ENCODE peak calls at places on chromosome 11, in seven cellular contexts. One of them, this sample, is unnamed.

GRCh38 chr11:116791002-116791812 is 472 bp downstream of the APOA5 start:
- DNase-seq in HEK293T: peak; percentile 92
- DNase-seq in head of caudate nucleus: peak; percentile 95
- DNase-seq in neural crest cell: peak; percentile 91
- DNase-seq in hippocampal formation: peak; percentile 73
- DNase-seq in HFFc6: peak; percentile 54
- DNase-seq in substantia nigra: peak; percentile 71
- DNase-seq in this sample: peak; percentile 89

GRCh38 chr11:27046956-27047355 is 6.3 kb downstream of the BBOX1 start:
- DNase-seq in HEK293T: no peak
- DNase-seq in head of caudate nucleus: no peak
- DNase-seq in neural crest cell: no peak
- DNase-seq in hippocampal formation: no peak
- DNase-seq in HFFc6: no peak
- DNase-seq in substantia nigra: no peak
- DNase-seq in this sample: no peak

GRCh38 chr11:133579165-133580031 is 47.1 kb upstream of the OPCML start:
- DNase-seq in HEK293T: no peak
- DNase-seq in head of caudate nucleus: no peak
- DNase-seq in neural crest cell: no peak
- DNase-seq in hippocampal formation: no peak
- DNase-seq in HFFc6: no peak
- DNase-seq in substantia nigra: no peak
- DNase-seq in this sample: no peak

GRCh38 chr11:61679893-61680621 is at the start of gene DAGLA:
- DNase-seq in HEK293T: peak; percentile 94
- DNase-seq in head of caudate nucleus: peak; percentile 92
- DNase-seq in neural crest cell: peak; percentile 82
- DNase-seq in hippocampal formation: peak; percentile 67
- DNase-seq in HFFc6: no peak
- DNase-seq in substantia nigra: peak; percentile 62
- DNase-seq in this sample: peak; percentile 85

GRCh38 chr11:77249427-77249826 is 52.1 kb downstream of the GDPD4 start:
- DNase-seq in HEK293T: no peak
- DNase-seq in head of caudate nucleus: no peak
- DNase-seq in neural crest cell: no peak
- DNase-seq in hippocampal formation: no peak
- DNase-seq in HFFc6: no peak
- DNase-seq in substantia nigra: no peak
- DNase-seq in this sample: no peak

GRCh38 chr11:95585071-95585751 is 204.4 kb downstream of the FAM76B start:
- DNase-seq in HEK293T: no peak
- DNase-seq in head of caudate nucleus: no peak
- DNase-seq in neural crest cell: no peak
- DNase-seq in hippocampal formation: no peak
- DNase-seq in HFFc6: peak; percentile 56
- DNase-seq in substantia nigra: no peak
- DNase-seq in this sample: no peak

GRCh38 chr11:117772360-117772759 is 24.7 kb downstream of the DSCAML1 start:
- DNase-seq in HEK293T: no peak
- DNase-seq in head of caudate nucleus: no peak
- DNase-seq in neural crest cell: no peak
- DNase-seq in hippocampal formation: no peak
- DNase-seq in HFFc6: no peak
- DNase-seq in substantia nigra: no peak
- DNase-seq in this sample: no peak

GRCh38 chr11:74744277-74744676 is 4.4 kb upstream of the RNF169 start:
- DNase-seq in HEK293T: no peak
- DNase-seq in head of caudate nucleus: no peak
- DNase-seq in neural crest cell: no peak
- DNase-seq in hippocampal formation: no peak
- DNase-seq in HFFc6: no peak
- DNase-seq in substantia nigra: no peak
- DNase-seq in this sample: no peak

GRCh38 chr11:117020287-117020686 is 77.9 kb downstream of the SIK3 start:
- DNase-seq in HEK293T: no peak
- DNase-seq in head of caudate nucleus: no peak
- DNase-seq in neural crest cell: no peak
- DNase-seq in hippocampal formation: no peak
- DNase-seq in HFFc6: no peak
- DNase-seq in substantia nigra: no peak
- DNase-seq in this sample: no peak

GRCh38 chr11:3616721-3617460 is 24.9 kb downstream of the ART5 start:
- DNase-seq in HEK293T: no peak
- DNase-seq in head of caudate nucleus: no peak
- DNase-seq in neural crest cell: no peak
- DNase-seq in hippocampal formation: no peak
- DNase-seq in HFFc6: no peak
- DNase-seq in substantia nigra: no peak
- DNase-seq in this sample: no peak

GRCh38 chr11:119854521-119854920 is 125.5 kb upstream of the NECTIN1 start:
- DNase-seq in HEK293T: no peak
- DNase-seq in head of caudate nucleus: no peak
- DNase-seq in neural crest cell: no peak
- DNase-seq in hippocampal formation: no peak
- DNase-seq in HFFc6: no peak
- DNase-seq in substantia nigra: no peak
- DNase-seq in this sample: no peak

GRCh38 chr11:69199583-69200295 is 44.0 kb downstream of the SMIM38 start:
- DNase-seq in HEK293T: no peak
- DNase-seq in head of caudate nucleus: no peak
- DNase-seq in neural crest cell: no peak
- DNase-seq in hippocampal formation: no peak
- DNase-seq in HFFc6: no peak
- DNase-seq in substantia nigra: no peak
- DNase-seq in this sample: no peak

GRCh38 chr11:129418039-129418438 is 42.4 kb downstream of the BARX2 start:
- DNase-seq in HEK293T: no peak
- DNase-seq in head of caudate nucleus: no peak
- DNase-seq in neural crest cell: no peak
- DNase-seq in hippocampal formation: no peak
- DNase-seq in HFFc6: no peak
- DNase-seq in substantia nigra: no peak
- DNase-seq in this sample: no peak

This sample was measured in left ventricle myocardium superior.